ENCODE peak calls at places on chromosomes 3 and 15, in four cellular contexts. One of them, this sample, is unnamed. For H3K4me1 and H3K9me2, the result is how much of the 10 kb centered on the place peaks cover.

GRCh38 chr15:28093761-28094535 is 5.2 kb downstream of the OCA2 start:
- DNase-seq in GM23248: no peak
- DNase-seq in HCT116: no peak
- DNase-seq in PC-3: no peak
- DNase-seq in this sample: no peak

GRCh38 chr3:55860040-55860439 is 372.9 kb upstream of the WNT5A start:
- DNase-seq in GM23248: no peak
- DNase-seq in HCT116: no peak
- DNase-seq in PC-3: no peak
- DNase-seq in this sample: no peak

GRCh38 chr3:141553055-141553454 is 66.2 kb downstream of the RASA2 start:
- DNase-seq in GM23248: peak
- DNase-seq in HCT116: no peak
- DNase-seq in PC-3: no peak
- DNase-seq in this sample: no peak

GRCh38 chr3:36596411-36596810 is 167.9 kb downstream of the DCLK3 start:
- DNase-seq in GM23248: no peak
- DNase-seq in HCT116: no peak
- DNase-seq in PC-3: no peak
- DNase-seq in this sample: no peak

GRCh38 chr3:130390079-130390478 is 44.6 kb downstream of the COL6A5 start:
- DNase-seq in GM23248: no peak
- DNase-seq in HCT116: no peak
- DNase-seq in PC-3: peak
- DNase-seq in this sample: no peak

GRCh38 chr3:171953300-171954022 is 85.9 kb upstream of the FNDC3B start:
- DNase-seq in GM23248: peak
- DNase-seq in HCT116: no peak
- DNase-seq in PC-3: peak
- DNase-seq in this sample: no peak

GRCh38 chr3:65873028-65873427 is 165.7 kb downstream of the MAGI1 start:
- DNase-seq in GM23248: no peak
- DNase-seq in HCT116: no peak
- DNase-seq in PC-3: no peak
- DNase-seq in this sample: no peak

GRCh38 chr3:126835472-126836219 is 131.6 kb downstream of the CHCHD6 start:
- DNase-seq in GM23248: peak
- DNase-seq in HCT116: no peak
- DNase-seq in PC-3: peak
- DNase-seq in this sample: no peak

GRCh38 chr15:99123706-99124451 is 19.0 kb downstream of the SYNM start:
- DNase-seq in GM23248: peak
- DNase-seq in HCT116: peak
- DNase-seq in PC-3: peak
- DNase-seq in this sample: no peak

GRCh38 chr3:54836876-54837275 is 91.0 kb downstream of the LRTM1 start:
- DNase-seq in GM23248: no peak
- DNase-seq in HCT116: no peak
- DNase-seq in PC-3: no peak
- DNase-seq in this sample: no peak

GRCh38 chr3:54954516-54954915 is 26.7 kb upstream of the LRTM1 start:
- DNase-seq in GM23248: peak
- DNase-seq in HCT116: no peak
- DNase-seq in PC-3: no peak
- DNase-seq in this sample: no peak

GRCh38 chr15:77145370-77145769 is 74.5 kb upstream of the TSPAN3 start:
- DNase-seq in GM23248: no peak
- DNase-seq in HCT116: no peak
- DNase-seq in PC-3: no peak
- DNase-seq in this sample: no peak

GRCh38 chr3:129929383-129929782 is 35.9 kb upstream of the TMCC1 start:
- DNase-seq in GM23248: no peak
- DNase-seq in HCT116: no peak
- DNase-seq in PC-3: no peak
- DNase-seq in this sample: no peak

GRCh38 chr3:31341130-31341529 is 191.6 kb upstream of the STT3B start:
- DNase-seq in GM23248: peak
- DNase-seq in HCT116: no peak
- DNase-seq in PC-3: no peak
- DNase-seq in this sample: no peak

GRCh38 chr3:114624676-114625181 is 330.9 kb downstream of the TIGIT start:
- DNase-seq in GM23248: peak
- DNase-seq in HCT116: peak
- DNase-seq in PC-3: peak
- DNase-seq in this sample: no peak

GRCh38 chr3:88203537-88204143 is 53.9 kb downstream of the C3orf38 start:
- DNase-seq in GM23248: peak
- DNase-seq in HCT116: peak
- DNase-seq in PC-3: peak
- DNase-seq in this sample: peak

GRCh38 chr3:25565807-25566206 is 98.9 kb downstream of the TOP2B start:
- DNase-seq in GM23248: no peak
- DNase-seq in HCT116: no peak
- DNase-seq in PC-3: no peak
- DNase-seq in this sample: no peak

GRCh38 chr15:52103217-52104207 is 9.1 kb downstream of the BCL2L10 start:
- DNase-seq in GM23248: peak
- DNase-seq in HCT116: peak
- DNase-seq in PC-3: peak
- DNase-seq in this sample: peak

GRCh38 chr15:96343529-96344072 is 13.1 kb downstream of the NR2F2 start:
- DNase-seq in GM23248: no peak
- DNase-seq in HCT116: no peak
- DNase-seq in PC-3: no peak
- DNase-seq in this sample: no peak

GRCh38 chr3:195021674-195022073 is 249.3 kb downstream of the XXYLT1 start:
- DNase-seq in GM23248: no peak
- DNase-seq in HCT116: no peak
- DNase-seq in PC-3: no peak
- DNase-seq in this sample: no peak

GRCh38 chr3:195100903-195101591 is 169.9 kb downstream of the XXYLT1 start:
- DNase-seq in GM23248: peak
- DNase-seq in HCT116: no peak
- DNase-seq in PC-3: no peak
- DNase-seq in this sample: no peak

GRCh38 chr3:45546636-45547201 is 47.8 kb upstream of the LIMD1 start:
- DNase-seq in GM23248: no peak
- DNase-seq in HCT116: peak
- DNase-seq in PC-3: peak
- DNase-seq in this sample: peak

GRCh38 chr3:69741057-69741830 is 2.0 kb downstream of the MITF start:
- DNase-seq in GM23248: no peak
- DNase-seq in HCT116: no peak
- DNase-seq in PC-3: no peak
- DNase-seq in this sample: no peak

GRCh38 chr15:75038948-75039533 is 15.7 kb downstream of the PPCDC start:
- DNase-seq in GM23248: no peak
- DNase-seq in HCT116: no peak
- DNase-seq in PC-3: no peak
- DNase-seq in this sample: no peak

GRCh38 chr15:75042730-75043508 is 19.5 kb downstream of the PPCDC start:
- DNase-seq in GM23248: peak
- DNase-seq in HCT116: peak
- DNase-seq in PC-3: peak
- DNase-seq in this sample: peak

GRCh38 chr15:75044258-75044878 is 21.0 kb downstream of the PPCDC start:
- DNase-seq in GM23248: no peak
- DNase-seq in HCT116: no peak
- DNase-seq in PC-3: no peak
- DNase-seq in this sample: no peak

GRCh38 chr15:75045332-75046015 is 22.1 kb downstream of the PPCDC start:
- DNase-seq in GM23248: no peak
- DNase-seq in HCT116: no peak
- DNase-seq in PC-3: no peak
- DNase-seq in this sample: no peak

DNA sequence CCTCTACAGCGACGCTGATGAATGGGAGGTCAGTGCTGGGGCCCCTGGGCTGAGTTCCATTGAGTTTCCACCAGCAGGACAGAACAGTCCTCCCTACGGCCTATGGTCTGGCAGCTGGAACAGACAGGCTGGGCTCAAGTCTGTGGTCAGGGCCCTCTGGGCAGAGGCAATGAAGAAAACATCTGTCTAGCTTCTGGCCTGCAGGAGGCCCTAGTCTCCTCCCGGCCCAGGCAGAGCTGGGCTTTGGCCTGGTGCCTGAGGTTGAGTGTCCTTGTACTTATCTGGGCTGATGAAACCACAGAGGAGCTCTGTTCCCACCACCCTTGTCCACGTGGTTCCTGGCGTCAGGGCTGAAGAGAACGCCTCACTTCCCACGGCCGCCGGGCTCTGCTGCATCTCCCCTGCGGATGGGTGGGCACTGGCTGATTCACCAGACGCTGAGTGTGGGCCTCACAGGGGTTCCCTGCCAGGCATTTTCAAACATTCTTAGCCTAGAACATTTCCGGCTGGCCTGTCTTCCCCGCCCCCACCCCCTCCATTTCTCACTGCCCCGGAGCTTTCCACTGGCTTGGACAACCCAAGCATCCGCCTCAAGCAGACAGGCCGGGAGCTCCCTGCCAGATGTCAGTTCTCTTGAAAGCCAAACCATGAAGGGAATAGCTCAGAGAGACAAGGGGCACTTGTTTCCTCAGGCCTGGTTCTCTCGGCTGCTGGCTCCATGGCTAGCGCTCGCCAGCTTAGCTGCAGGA is 20.3 kb downstream of the PPCDC start:
- DNase-seq in GM23248: peak
- DNase-seq in HCT116: no peak
- DNase-seq in PC-3: no peak
- DNase-seq in this sample: peak
- H3K4me1 ChIP-seq in GM23248: under half
- H3K4me1 ChIP-seq in HCT116: under half
- H3K4me1 ChIP-seq in PC-3: under half
- H3K4me1 ChIP-seq in this sample: half or more

GRCh38 chr3:41162541-41162940 is 36.8 kb upstream of the CTNNB1 start:
- DNase-seq in GM23248: no peak
- DNase-seq in HCT116: no peak
- DNase-seq in PC-3: no peak
- DNase-seq in this sample: no peak

GRCh38 chr3:41163399-41163798 is 35.9 kb upstream of the CTNNB1 start:
- DNase-seq in GM23248: no peak
- DNase-seq in HCT116: no peak
- DNase-seq in PC-3: no peak
- DNase-seq in this sample: no peak

GRCh38 chr3:41164776-41165175 is 34.5 kb upstream of the CTNNB1 start:
- DNase-seq in GM23248: no peak
- DNase-seq in HCT116: no peak
- DNase-seq in PC-3: no peak
- DNase-seq in this sample: no peak

GRCh38 chr3:41159581-41160189 is 39.6 kb upstream of the CTNNB1 start:
- DNase-seq in GM23248: no peak
- DNase-seq in HCT116: peak
- DNase-seq in PC-3: peak
- DNase-seq in this sample: no peak

DNA sequence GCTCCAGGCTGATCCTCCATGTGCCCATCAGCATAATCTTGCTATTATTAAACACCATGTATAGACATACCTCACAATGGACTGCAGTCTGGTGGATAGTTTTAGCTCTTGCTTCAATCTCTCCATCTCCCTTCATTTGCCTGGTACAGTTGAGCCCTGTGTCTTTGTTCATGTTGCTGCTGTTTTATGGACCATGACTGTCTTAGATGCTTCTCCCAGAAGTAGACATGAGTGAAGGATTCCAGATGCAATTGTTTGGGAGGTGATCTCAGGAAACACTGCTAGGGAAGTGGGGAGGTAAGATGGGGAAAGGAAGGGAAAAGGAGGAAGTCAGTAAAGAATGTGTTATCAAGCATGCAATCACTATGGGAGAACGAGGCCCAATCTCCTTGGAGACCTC is 36.3 kb upstream of the CTNNB1 start:
- DNase-seq in GM23248: no peak
- DNase-seq in HCT116: no peak
- DNase-seq in PC-3: no peak
- DNase-seq in this sample: no peak
- H3K9me2 ChIP-seq in GM23248: under half
- H3K9me2 ChIP-seq in HCT116: under half
- H3K9me2 ChIP-seq in PC-3: under half
- H3K9me2 ChIP-seq in this sample: under half

DNA sequence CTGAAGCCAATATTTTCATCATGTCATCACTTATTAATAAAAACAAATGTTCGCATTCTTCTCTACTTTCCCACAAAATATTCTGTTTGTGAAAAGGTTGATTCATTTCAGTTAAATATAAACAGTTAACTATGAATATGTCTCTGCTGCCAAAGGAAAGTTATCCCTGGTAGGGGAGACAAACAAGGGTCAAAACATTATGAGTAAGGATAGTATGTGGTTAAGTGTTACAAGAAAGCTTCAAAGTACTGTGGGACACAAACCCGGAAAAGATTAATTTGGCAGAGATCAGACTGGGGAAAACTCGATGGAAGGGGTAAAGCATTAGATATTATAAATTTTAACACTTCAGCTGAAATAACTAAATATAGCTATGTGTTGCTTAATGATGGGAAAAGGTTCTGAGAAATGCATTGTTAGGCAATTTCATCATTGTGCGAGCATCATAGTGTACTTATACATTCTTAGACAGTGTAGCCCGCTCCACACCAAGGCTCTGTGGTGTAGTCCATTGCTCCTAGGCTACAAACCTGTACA is 436.5 kb upstream of the TBL1XR1 start:
- DNase-seq in GM23248: peak
- DNase-seq in HCT116: no peak
- DNase-seq in PC-3: peak
- DNase-seq in this sample: no peak
- H2AFZ ChIP-seq in GM23248: peak
- H2AFZ ChIP-seq in HCT116: no peak
- H2AFZ ChIP-seq in PC-3: no peak
- H2AFZ ChIP-seq in this sample: no peak

GRCh38 chr3:38098376-38098723 is 38.6 kb downstream of the ACAA1 start:
- DNase-seq in GM23248: no peak
- DNase-seq in HCT116: no peak
- DNase-seq in PC-3: no peak
- DNase-seq in this sample: no peak

GRCh38 chr3:38097446-38098375 is 39.2 kb downstream of the ACAA1 start:
- DNase-seq in GM23248: no peak
- DNase-seq in HCT116: no peak
- DNase-seq in PC-3: no peak
- DNase-seq in this sample: no peak

GRCh38 chr3:38095687-38096483 is 41.0 kb downstream of the ACAA1 start:
- DNase-seq in GM23248: no peak
- DNase-seq in HCT116: no peak
- DNase-seq in PC-3: no peak
- DNase-seq in this sample: no peak

GRCh38 chr3:38099518-38099917 is 37.4 kb downstream of the ACAA1 start:
- DNase-seq in GM23248: no peak
- DNase-seq in HCT116: no peak
- DNase-seq in PC-3: no peak
- DNase-seq in this sample: no peak

GRCh38 chr3:38094999-38095398 is 41.9 kb downstream of the ACAA1 start:
- DNase-seq in GM23248: no peak
- DNase-seq in HCT116: no peak
- DNase-seq in PC-3: no peak
- DNase-seq in this sample: no peak
- H3K4me1 ChIP-seq in GM23248: under half
- H3K4me1 ChIP-seq in HCT116: under half
- H3K4me1 ChIP-seq in PC-3: under half
- H3K4me1 ChIP-seq in this sample: under half

This sample was measured in OCI-LY7.